ENCODE peak calls at places on chromosome 3, in nine cellular contexts. One of them, this sample, is unnamed.

GRCh38 chr3:185503467-185503975 is 4.7 kb upstream of the TMEM41A start:
- DNase-seq in uterus: no peak
- DNase-seq in foreskin keratinocyte: no peak
- DNase-seq in lower lobe of right lung: no peak
- DNase-seq in body of pancreas: peak
- DNase-seq in ovary: no peak
- DNase-seq in heart left ventricle: no peak
- DNase-seq in Peyer's patch: peak
- DNase-seq in hepatocyte: peak
- DNase-seq in this sample: no peak

GRCh38 chr3:157427906-157428305 is 8.7 kb upstream of the PTX3 start:
- DNase-seq in uterus: no peak
- DNase-seq in foreskin keratinocyte: no peak
- DNase-seq in lower lobe of right lung: no peak
- DNase-seq in body of pancreas: no peak
- DNase-seq in ovary: no peak
- DNase-seq in heart left ventricle: no peak
- DNase-seq in Peyer's patch: no peak
- DNase-seq in hepatocyte: no peak
- DNase-seq in this sample: no peak

GRCh38 chr3:142618917-142619401 is 22.8 kb downstream of the PLS1 start:
- DNase-seq in uterus: no peak
- DNase-seq in foreskin keratinocyte: peak
- DNase-seq in lower lobe of right lung: no peak
- DNase-seq in body of pancreas: peak
- DNase-seq in ovary: no peak
- DNase-seq in heart left ventricle: no peak
- DNase-seq in Peyer's patch: no peak
- DNase-seq in hepatocyte: peak
- DNase-seq in this sample: peak

GRCh38 chr3:152961323-152961722 is 126.4 kb downstream of the P2RY1 start:
- DNase-seq in uterus: no peak
- DNase-seq in foreskin keratinocyte: no peak
- DNase-seq in lower lobe of right lung: no peak
- DNase-seq in body of pancreas: peak
- DNase-seq in ovary: no peak
- DNase-seq in heart left ventricle: no peak
- DNase-seq in Peyer's patch: no peak
- DNase-seq in hepatocyte: peak
- DNase-seq in this sample: peak

GRCh38 chr3:52046186-52046913 is 10.0 kb downstream of the DUSP7 start:
- DNase-seq in uterus: peak
- DNase-seq in foreskin keratinocyte: peak
- DNase-seq in lower lobe of right lung: no peak
- DNase-seq in body of pancreas: no peak
- DNase-seq in ovary: no peak
- DNase-seq in heart left ventricle: no peak
- DNase-seq in Peyer's patch: no peak
- DNase-seq in hepatocyte: peak
- DNase-seq in this sample: peak

GRCh38 chr3:193816656-193817311 is 223.8 kb downstream of the OPA1 start:
- DNase-seq in uterus: peak
- DNase-seq in foreskin keratinocyte: no peak
- DNase-seq in lower lobe of right lung: no peak
- DNase-seq in body of pancreas: peak
- DNase-seq in ovary: peak
- DNase-seq in heart left ventricle: peak
- DNase-seq in Peyer's patch: peak
- DNase-seq in hepatocyte: peak
- DNase-seq in this sample: no peak

GRCh38 chr3:144187531-144188230 is 216.1 kb downstream of the DIPK2A start:
- DNase-seq in uterus: no peak
- DNase-seq in foreskin keratinocyte: no peak
- DNase-seq in lower lobe of right lung: no peak
- DNase-seq in body of pancreas: no peak
- DNase-seq in ovary: no peak
- DNase-seq in heart left ventricle: no peak
- DNase-seq in Peyer's patch: no peak
- DNase-seq in hepatocyte: no peak
- DNase-seq in this sample: no peak

GRCh38 chr3:172467170-172467824 is 19.0 kb upstream of the GHSR start:
- DNase-seq in uterus: no peak
- DNase-seq in foreskin keratinocyte: no peak
- DNase-seq in lower lobe of right lung: no peak
- DNase-seq in body of pancreas: no peak
- DNase-seq in ovary: no peak
- DNase-seq in heart left ventricle: no peak
- DNase-seq in Peyer's patch: no peak
- DNase-seq in hepatocyte: peak
- DNase-seq in this sample: peak

GRCh38 chr3:135916310-135916709 is 49.2 kb upstream of the PPP2R3A start:
- DNase-seq in uterus: no peak
- DNase-seq in foreskin keratinocyte: no peak
- DNase-seq in lower lobe of right lung: no peak
- DNase-seq in body of pancreas: no peak
- DNase-seq in ovary: no peak
- DNase-seq in heart left ventricle: no peak
- DNase-seq in Peyer's patch: no peak
- DNase-seq in hepatocyte: no peak
- DNase-seq in this sample: no peak

GRCh38 chr3:44880284-44880683 is 5.9 kb downstream of the TGM4 start:
- DNase-seq in uterus: no peak
- DNase-seq in foreskin keratinocyte: no peak
- DNase-seq in lower lobe of right lung: no peak
- DNase-seq in body of pancreas: no peak
- DNase-seq in ovary: no peak
- DNase-seq in heart left ventricle: no peak
- DNase-seq in Peyer's patch: no peak
- DNase-seq in hepatocyte: no peak
- DNase-seq in this sample: no peak

GRCh38 chr3:44902628-44903027 is 28.2 kb downstream of the TGM4 start:
- DNase-seq in uterus: no peak
- DNase-seq in foreskin keratinocyte: no peak
- DNase-seq in lower lobe of right lung: no peak
- DNase-seq in body of pancreas: no peak
- DNase-seq in ovary: no peak
- DNase-seq in heart left ventricle: no peak
- DNase-seq in Peyer's patch: no peak
- DNase-seq in hepatocyte: no peak
- DNase-seq in this sample: no peak

GRCh38 chr3:194579091-194579606 is 54.1 kb downstream of the TMEM44 start:
- DNase-seq in uterus: no peak
- DNase-seq in foreskin keratinocyte: no peak
- DNase-seq in lower lobe of right lung: no peak
- DNase-seq in body of pancreas: no peak
- DNase-seq in ovary: no peak
- DNase-seq in heart left ventricle: peak
- DNase-seq in Peyer's patch: no peak
- DNase-seq in hepatocyte: peak
- DNase-seq in this sample: no peak

GRCh38 chr3:74410276-74410941 is 204.1 kb downstream of the CNTN3 start:
- DNase-seq in uterus: no peak
- DNase-seq in foreskin keratinocyte: no peak
- DNase-seq in lower lobe of right lung: no peak
- DNase-seq in body of pancreas: no peak
- DNase-seq in ovary: no peak
- DNase-seq in heart left ventricle: no peak
- DNase-seq in Peyer's patch: no peak
- DNase-seq in hepatocyte: no peak
- DNase-seq in this sample: no peak

GRCh38 chr3:52118156-52118875 is 35.9 kb downstream of the POC1A start:
- DNase-seq in uterus: no peak
- DNase-seq in foreskin keratinocyte: no peak
- DNase-seq in lower lobe of right lung: peak
- DNase-seq in body of pancreas: no peak
- DNase-seq in ovary: no peak
- DNase-seq in heart left ventricle: no peak
- DNase-seq in Peyer's patch: no peak
- DNase-seq in hepatocyte: no peak
- DNase-seq in this sample: no peak

GRCh38 chr3:77328631-77329030 is 288.7 kb downstream of the ROBO2 start:
- DNase-seq in uterus: no peak
- DNase-seq in foreskin keratinocyte: no peak
- DNase-seq in lower lobe of right lung: no peak
- DNase-seq in body of pancreas: no peak
- DNase-seq in ovary: no peak
- DNase-seq in heart left ventricle: no peak
- DNase-seq in Peyer's patch: no peak
- DNase-seq in hepatocyte: no peak
- DNase-seq in this sample: no peak

GRCh38 chr3:182583545-182583944 is 209.8 kb upstream of the ATP11B start:
- DNase-seq in uterus: no peak
- DNase-seq in foreskin keratinocyte: peak
- DNase-seq in lower lobe of right lung: no peak
- DNase-seq in body of pancreas: no peak
- DNase-seq in ovary: no peak
- DNase-seq in heart left ventricle: no peak
- DNase-seq in Peyer's patch: no peak
- DNase-seq in hepatocyte: no peak
- DNase-seq in this sample: peak

DNA sequence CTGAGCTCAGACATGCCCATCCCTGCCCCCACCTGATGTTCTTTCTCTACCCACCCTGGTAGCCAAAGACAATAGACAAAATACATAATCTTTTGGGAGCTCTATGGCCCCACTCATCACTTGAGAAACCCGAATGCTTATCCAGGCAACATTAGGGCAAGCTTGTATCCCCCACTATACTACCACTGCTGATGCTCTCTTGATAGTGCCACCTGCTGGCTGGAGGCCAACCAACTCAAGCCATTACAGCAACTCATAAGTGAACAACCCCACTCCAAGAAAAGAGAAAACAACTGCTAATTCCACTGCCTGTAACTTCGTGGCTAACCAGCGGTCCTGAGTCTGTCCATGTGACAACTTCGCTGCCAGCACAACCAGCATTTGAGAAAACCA is 342.5 kb upstream of the TGFBR2 start:
- DNase-seq in uterus: no peak
- DNase-seq in foreskin keratinocyte: no peak
- DNase-seq in lower lobe of right lung: no peak
- DNase-seq in body of pancreas: no peak
- DNase-seq in ovary: no peak
- DNase-seq in heart left ventricle: no peak
- DNase-seq in Peyer's patch: no peak
- DNase-seq in hepatocyte: no peak
- DNase-seq in this sample: no peak
- TF ChIP-seq CTCF in uterus: no peak
- TF ChIP-seq CTCF in foreskin keratinocyte: peak
- TF ChIP-seq CTCF in lower lobe of right lung: no peak
- TF ChIP-seq CTCF in body of pancreas: no peak
- TF ChIP-seq CTCF in ovary: no peak
- TF ChIP-seq CTCF in heart left ventricle: no peak
- TF ChIP-seq CTCF in Peyer's patch: no peak
- TF ChIP-seq CTCF in hepatocyte: no peak
- TF ChIP-seq CTCF in this sample: no peak

GRCh38 chr3:48434591-48435222 is 4.8 kb upstream of the PLXNB1 start:
- DNase-seq in uterus: no peak
- DNase-seq in foreskin keratinocyte: no peak
- DNase-seq in lower lobe of right lung: no peak
- DNase-seq in body of pancreas: no peak
- DNase-seq in ovary: peak
- DNase-seq in heart left ventricle: no peak
- DNase-seq in Peyer's patch: peak
- DNase-seq in hepatocyte: no peak
- DNase-seq in this sample: no peak
- H3K27ac ChIP-seq in uterus: peak
- H3K27ac ChIP-seq in foreskin keratinocyte: no peak
- H3K27ac ChIP-seq in lower lobe of right lung: peak
- H3K27ac ChIP-seq in body of pancreas: no peak
- H3K27ac ChIP-seq in ovary: peak
- H3K27ac ChIP-seq in heart left ventricle: no peak
- H3K27ac ChIP-seq in Peyer's patch: no peak
- H3K27ac ChIP-seq in hepatocyte: peak
- H3K27ac ChIP-seq in this sample: peak

DNA sequence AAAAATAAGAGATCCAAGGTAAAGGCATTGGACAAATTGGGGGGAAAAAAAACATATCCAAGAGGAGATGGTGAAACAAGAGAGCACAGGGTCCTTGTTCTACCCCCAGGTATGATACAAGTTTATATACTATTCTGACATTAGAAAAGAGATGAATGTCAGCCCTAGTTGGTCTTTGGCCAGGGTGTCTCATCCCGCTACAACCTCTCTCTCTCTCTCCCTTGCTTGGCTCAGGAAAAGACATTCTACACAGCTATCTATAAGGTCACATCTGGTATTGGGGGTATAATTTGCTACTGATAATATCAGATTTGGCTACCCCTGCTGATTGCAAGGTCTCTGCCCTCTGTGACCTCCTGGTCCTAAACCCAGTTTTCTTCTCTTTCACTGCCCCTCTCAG is 117.2 kb downstream of the GOLIM4 start:
- DNase-seq in uterus: no peak
- DNase-seq in foreskin keratinocyte: no peak
- DNase-seq in lower lobe of right lung: no peak
- DNase-seq in body of pancreas: no peak
- DNase-seq in ovary: no peak
- DNase-seq in heart left ventricle: no peak
- DNase-seq in Peyer's patch: no peak
- DNase-seq in hepatocyte: no peak
- DNase-seq in this sample: no peak
- TF ChIP-seq CTCF in uterus: no peak
- TF ChIP-seq CTCF in foreskin keratinocyte: no peak
- TF ChIP-seq CTCF in lower lobe of right lung: no peak
- TF ChIP-seq CTCF in body of pancreas: no peak
- TF ChIP-seq CTCF in ovary: no peak
- TF ChIP-seq CTCF in heart left ventricle: no peak
- TF ChIP-seq CTCF in Peyer's patch: no peak
- TF ChIP-seq CTCF in hepatocyte: no peak
- TF ChIP-seq CTCF in this sample: no peak

DNA sequence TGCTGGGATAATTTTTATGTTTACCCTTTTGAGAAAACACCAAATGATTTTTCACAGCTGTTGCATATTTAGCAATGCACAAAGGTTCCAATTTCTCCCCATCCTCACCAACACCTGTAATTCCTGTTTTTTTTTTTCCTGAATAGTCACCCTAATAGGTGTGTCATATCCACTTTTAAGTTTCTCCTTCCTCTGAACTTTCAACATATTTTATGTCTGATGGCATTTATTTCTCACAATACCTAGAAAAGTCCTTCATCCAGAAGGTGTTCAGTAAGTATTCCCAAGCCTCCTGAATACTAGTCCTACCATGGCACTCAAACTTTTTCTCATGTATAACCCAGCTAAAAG is 1.5 kb downstream of the RPL24 start:
- DNase-seq in uterus: no peak
- DNase-seq in foreskin keratinocyte: no peak
- DNase-seq in lower lobe of right lung: no peak
- DNase-seq in body of pancreas: no peak
- DNase-seq in ovary: no peak
- DNase-seq in heart left ventricle: no peak
- DNase-seq in Peyer's patch: no peak
- DNase-seq in hepatocyte: no peak
- DNase-seq in this sample: no peak
- H3K27ac ChIP-seq in uterus: peak
- H3K27ac ChIP-seq in foreskin keratinocyte: peak
- H3K27ac ChIP-seq in lower lobe of right lung: peak
- H3K27ac ChIP-seq in body of pancreas: peak
- H3K27ac ChIP-seq in ovary: peak
- H3K27ac ChIP-seq in heart left ventricle: peak
- H3K27ac ChIP-seq in Peyer's patch: peak
- H3K27ac ChIP-seq in hepatocyte: peak
- H3K27ac ChIP-seq in this sample: no peak